ENCODE peak calls at places on chromosomes 2 and 18, in five cellular contexts. Q, J, W, L and D are unnamed samples.

GRCh38 chr2:96788393-96789244 is 27.4 kb upstream of the CNNM3 start:
- DNase-seq in L (no peak), J (no peak), Q (no peak), W (no peak), D (no peak)

GRCh38 chr2:176227874-176228273 is 39.4 kb downstream of the HOXD1 start:
- DNase-seq in J (no peak), W (no peak), Q (no peak), L (no peak), D (no peak)

GRCh38 chr18:48441405-48441881 is 32.3 kb upstream of the ZBTB7C start:
- DNase-seq in Q (no peak), W (no peak), J (no peak), L (no peak), D (peak; percentile 57)

GRCh38 chr18:42310956-42311355 is 355.9 kb downstream of the PIK3C3 start:
- DNase-seq in J (no peak), Q (no peak), L (no peak), W (peak; percentile 93), D (no peak)

GRCh38 chr2:239201531-239201876 is 199.3 kb downstream of the HDAC4 start:
- DNase-seq in L (no peak), Q (no peak), J (no peak), W (no peak), D (no peak)

GRCh38 chr2:106759962-106760361 is 126.0 kb downstream of the ST6GAL2 start:
- DNase-seq in W (no peak), L (no peak), J (no peak), Q (no peak), D (no peak)

GRCh38 chr2:20930928-20931327 is 108.0 kb upstream of the LDAH start:
- DNase-seq in W (no peak), L (no peak), J (no peak), Q (peak; percentile 58), D (no peak)

GRCh38 chr2:27255660-27256059 is 7.2 kb downstream of the SLC30A3 start:
- DNase-seq in Q (peak; percentile 80), L (no peak), J (no peak), W (no peak), D (no peak)

GRCh38 chr18:54950221-54950620 is 9.0 kb downstream of the CCDC68 start:
- DNase-seq in J (no peak), Q (no peak), L (no peak), W (peak; percentile 19), D (no peak)

GRCh38 chr18:58416704-58417683 is 211.9 kb downstream of the ALPK2 start:
- DNase-seq in W (no peak), L (no peak), J (no peak), Q (peak; percentile 68), D (no peak)

GRCh38 chr2:144748443-144748842 is 228.5 kb upstream of the ZEB2 start:
- DNase-seq in L (no peak), Q (no peak), J (no peak), W (no peak), D (no peak)

GRCh38 chr2:144942516-144943256 is 422.8 kb upstream of the ZEB2 start:
- DNase-seq in W (no peak), Q (peak; percentile 74), J (no peak), L (no peak), D (no peak)

GRCh38 chr2:73197579-73197978 is 4.8 kb upstream of the NOTO start:
- DNase-seq in J (no peak), L (no peak), Q (no peak), W (no peak), D (no peak)

GRCh38 chr2:39994151-39994550 is 215.1 kb upstream of the THUMPD2 start:
- DNase-seq in J (no peak), W (no peak), Q (peak; percentile 90), L (no peak), D (no peak)

GRCh38 chr18:58955738-58956137 is 91.1 kb downstream of the ZNF532 start:
- DNase-seq in L (no peak), W (no peak), Q (no peak), J (no peak), D (no peak)